ENCODE peak calls at places on chromosomes 16 and 17, in five cellular contexts. One of them, this sample, is unnamed.

GRCh38 chr16:58258326-58258725 is 36.5 kb downstream of the PRSS54 start:
- DNase-seq in GM12878: no peak
- DNase-seq in heart left ventricle: no peak
- DNase-seq in adrenal gland: no peak
- DNase-seq in tibial nerve: no peak
- DNase-seq in this sample: no peak

GRCh38 chr16:5633845-5634440 is 536.3 kb upstream of the EEF2KMT start:
- DNase-seq in GM12878: no peak
- DNase-seq in heart left ventricle: no peak
- DNase-seq in adrenal gland: no peak
- DNase-seq in tibial nerve: no peak
- DNase-seq in this sample: no peak

GRCh38 chr17:34235389-34236028 is 19.6 kb upstream of the CCL2 start:
- DNase-seq in GM12878: no peak
- DNase-seq in heart left ventricle: peak; percentile 88
- DNase-seq in adrenal gland: peak; percentile 92
- DNase-seq in tibial nerve: peak; percentile 61
- DNase-seq in this sample: peak; percentile 87

GRCh38 chr17:61406871-61407210 is 7.2 kb downstream of the TBX2 start:
- DNase-seq in GM12878: no peak
- DNase-seq in heart left ventricle: no peak
- DNase-seq in adrenal gland: no peak
- DNase-seq in tibial nerve: no peak
- DNase-seq in this sample: no peak

GRCh38 chr17:76119409-76120371 is 16.1 kb upstream of the EXOC7 start:
- DNase-seq in GM12878: no peak
- DNase-seq in heart left ventricle: no peak
- DNase-seq in adrenal gland: no peak
- DNase-seq in tibial nerve: no peak
- DNase-seq in this sample: no peak

GRCh38 chr17:7307686-7308624 is 527 bp downstream of the EIF5A start:
- DNase-seq in GM12878: no peak
- DNase-seq in heart left ventricle: peak; percentile 68
- DNase-seq in adrenal gland: peak; percentile 76
- DNase-seq in tibial nerve: no peak
- DNase-seq in this sample: peak; percentile 47

GRCh38 chr17:79965806-79966205 is 69.9 kb downstream of the TBC1D16 start:
- DNase-seq in GM12878: no peak
- DNase-seq in heart left ventricle: no peak
- DNase-seq in adrenal gland: peak; percentile 40
- DNase-seq in tibial nerve: no peak
- DNase-seq in this sample: peak; percentile 66

GRCh38 chr16:22941970-22942501 is 128.1 kb downstream of the HS3ST2 start:
- DNase-seq in GM12878: no peak
- DNase-seq in heart left ventricle: no peak
- DNase-seq in adrenal gland: no peak
- DNase-seq in tibial nerve: no peak
- DNase-seq in this sample: no peak

GRCh38 chr16:69741951-69742904 is 12.5 kb downstream of the NOB1 start:
- DNase-seq in GM12878: no peak
- DNase-seq in heart left ventricle: peak; percentile 84
- DNase-seq in adrenal gland: peak; percentile 95
- DNase-seq in tibial nerve: peak; percentile 86
- DNase-seq in this sample: peak; percentile 73

GRCh38 chr17:59346341-59346740 is 14.9 kb downstream of the YPEL2 start:
- DNase-seq in GM12878: no peak
- DNase-seq in heart left ventricle: no peak
- DNase-seq in adrenal gland: no peak
- DNase-seq in tibial nerve: no peak
- DNase-seq in this sample: no peak

GRCh38 chr16:30010817-30011504 is at the start of gene DOC2A:
- DNase-seq in GM12878: no peak
- DNase-seq in heart left ventricle: no peak
- DNase-seq in adrenal gland: no peak
- DNase-seq in tibial nerve: no peak
- DNase-seq in this sample: no peak

GRCh38 chr17:45768000-45768399 is 16.1 kb upstream of the CRHR1 start:
- DNase-seq in GM12878: no peak
- DNase-seq in heart left ventricle: no peak
- DNase-seq in adrenal gland: no peak
- DNase-seq in tibial nerve: no peak
- DNase-seq in this sample: no peak

GRCh38 chr17:50113624-50114320 is 16.2 kb downstream of the SAMD14 start:
- DNase-seq in GM12878: no peak
- DNase-seq in heart left ventricle: no peak
- DNase-seq in adrenal gland: no peak
- DNase-seq in tibial nerve: no peak
- DNase-seq in this sample: no peak

GRCh38 chr16:11236441-11236840 is 19.6 kb downstream of the SOCS1 start:
- DNase-seq in GM12878: no peak
- DNase-seq in heart left ventricle: no peak
- DNase-seq in adrenal gland: no peak
- DNase-seq in tibial nerve: no peak
- DNase-seq in this sample: no peak

GRCh38 chr17:15398291-15398690 is 56.9 kb upstream of the TEKT3 start:
- DNase-seq in GM12878: no peak
- DNase-seq in heart left ventricle: no peak
- DNase-seq in adrenal gland: peak; percentile 81
- DNase-seq in tibial nerve: no peak
- DNase-seq in this sample: no peak

GRCh38 chr17:7839890-7840260 is 5.9 kb downstream of the KDM6B start:
- DNase-seq in GM12878: no peak
- DNase-seq in heart left ventricle: no peak
- DNase-seq in adrenal gland: no peak
- DNase-seq in tibial nerve: no peak
- DNase-seq in this sample: no peak

GRCh38 chr16:47460301-47460754 is 535 bp downstream of the ITFG1 start:
- DNase-seq in GM12878: no peak
- DNase-seq in heart left ventricle: no peak
- DNase-seq in adrenal gland: no peak
- DNase-seq in tibial nerve: no peak
- DNase-seq in this sample: peak; percentile 6

GRCh38 chr16:26413780-26414179 is 652.9 kb upstream of the C16orf82 start:
- DNase-seq in GM12878: no peak
- DNase-seq in heart left ventricle: no peak
- DNase-seq in adrenal gland: no peak
- DNase-seq in tibial nerve: no peak
- DNase-seq in this sample: no peak

GRCh38 chr16:77897038-77897437 is 108.7 kb downstream of the VAT1L start:
- DNase-seq in GM12878: no peak
- DNase-seq in heart left ventricle: no peak
- DNase-seq in adrenal gland: no peak
- DNase-seq in tibial nerve: no peak
- DNase-seq in this sample: no peak

DNA sequence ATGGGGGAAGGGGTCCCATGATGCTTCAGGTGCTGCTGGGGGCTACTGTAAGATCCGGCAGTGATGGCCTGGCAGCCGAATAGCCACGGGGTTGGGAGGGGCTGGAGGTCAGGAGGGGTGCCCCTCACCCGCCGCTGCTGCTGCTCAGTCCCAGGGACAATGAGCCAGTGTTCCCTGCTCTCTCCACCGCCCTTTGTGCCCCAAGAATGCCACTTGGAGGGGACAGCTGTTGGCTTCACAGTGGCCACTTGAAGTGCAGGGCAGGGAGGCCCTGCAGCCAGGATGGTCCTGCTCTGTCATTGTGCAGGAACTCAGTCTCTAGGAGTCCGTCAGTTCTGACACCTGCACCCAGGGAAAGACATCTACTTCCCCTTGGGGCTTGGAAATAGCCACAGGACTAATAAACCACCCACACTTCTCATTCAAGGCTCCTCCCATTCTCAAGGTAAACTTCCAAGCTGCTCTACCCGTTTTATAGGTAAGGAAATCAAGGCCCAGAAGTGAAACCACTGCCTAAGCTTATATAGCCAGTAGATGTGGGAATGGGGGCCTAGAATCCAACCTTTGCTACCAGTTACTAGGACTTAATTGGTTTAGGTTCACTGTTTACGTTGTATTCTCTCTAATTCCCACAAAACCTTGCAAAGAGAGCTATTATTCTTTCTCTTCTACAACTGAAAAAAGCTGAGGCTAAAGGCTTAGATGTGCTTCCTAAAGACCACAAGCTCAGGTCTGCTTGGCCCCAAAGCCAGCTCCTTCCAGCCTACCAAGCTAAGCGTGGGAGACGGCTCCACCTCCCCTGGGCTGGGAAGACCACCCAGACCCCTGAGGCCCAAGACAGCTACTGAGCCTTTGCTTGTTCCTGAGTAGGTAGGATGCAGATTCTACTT is 6.2 kb upstream of the CPSF4L start:
- DNase-seq in GM12878: no peak
- DNase-seq in heart left ventricle: no peak
- DNase-seq in adrenal gland: no peak
- DNase-seq in tibial nerve: no peak
- DNase-seq in this sample: no peak
- H3K27ac ChIP-seq in GM12878: no peak overlapping the region
- H3K27ac ChIP-seq in heart left ventricle: no peak overlapping the region
- H3K27ac ChIP-seq in adrenal gland: no peak overlapping the region
- H3K27ac ChIP-seq in tibial nerve: peak overlapping the region; percentile 75
- H3K27ac ChIP-seq in this sample: peak overlapping the region; percentile 80

GRCh38 chr16:75103994-75104393 is 12.6 kb downstream of the LDHD start:
- DNase-seq in GM12878: no peak
- DNase-seq in heart left ventricle: no peak
- DNase-seq in adrenal gland: no peak
- DNase-seq in tibial nerve: no peak
- DNase-seq in this sample: no peak
- H3K4me1 ChIP-seq in GM12878: peaks cover 16% of the 10 kb centered on the region
- H3K4me1 ChIP-seq in heart left ventricle: peaks cover 63% of the 10 kb centered on the region
- H3K4me1 ChIP-seq in adrenal gland: peaks cover 56% of the 10 kb centered on the region
- H3K4me1 ChIP-seq in tibial nerve: peaks cover 16% of the 10 kb centered on the region
- H3K4me1 ChIP-seq in this sample: peaks cover 9% of the 10 kb centered on the region

DNA sequence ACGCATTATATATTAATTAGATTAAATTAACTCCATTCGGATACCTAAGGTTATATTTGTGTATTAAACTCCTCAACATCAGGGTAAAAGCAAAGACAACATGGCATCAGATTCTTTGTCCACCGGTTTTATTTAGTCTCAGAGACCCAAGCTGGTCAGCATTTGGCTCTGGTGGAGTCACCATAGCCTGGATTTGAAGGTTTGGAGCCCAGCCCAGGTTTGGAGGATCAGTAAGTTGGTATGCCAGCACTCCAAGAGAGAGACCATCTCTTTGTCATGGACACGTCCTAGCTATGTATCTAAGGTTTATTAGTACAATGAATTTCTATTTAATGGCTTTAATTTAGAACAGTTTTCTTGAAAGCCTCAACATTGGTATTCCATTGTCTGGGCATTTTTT is 328.4 kb upstream of the RBFOX1 start:
- DNase-seq in GM12878: no peak
- DNase-seq in heart left ventricle: no peak
- DNase-seq in adrenal gland: no peak
- DNase-seq in tibial nerve: no peak
- DNase-seq in this sample: no peak
- TF ChIP-seq POLR2A in GM12878: no peak
- TF ChIP-seq POLR2A in heart left ventricle: no peak
- TF ChIP-seq POLR2A in adrenal gland: no peak
- TF ChIP-seq POLR2A in tibial nerve: no peak
- TF ChIP-seq POLR2A in this sample: no peak

GRCh38 chr16:53712065-53712464 is 8.1 kb downstream of the FTO start:
- DNase-seq in GM12878: no peak
- DNase-seq in heart left ventricle: no peak
- DNase-seq in adrenal gland: no peak
- DNase-seq in tibial nerve: no peak
- DNase-seq in this sample: no peak
- H3K27ac ChIP-seq in GM12878: no peak overlapping the region
- H3K27ac ChIP-seq in heart left ventricle: peak overlapping the region; percentile 29
- H3K27ac ChIP-seq in adrenal gland: no peak overlapping the region
- H3K27ac ChIP-seq in tibial nerve: no peak overlapping the region
- H3K27ac ChIP-seq in this sample: no peak overlapping the region

GRCh38 chr17:42520540-42520951 is 15.5 kb upstream of the NAGLU start:
- DNase-seq in GM12878: no peak
- DNase-seq in heart left ventricle: no peak
- DNase-seq in adrenal gland: no peak
- DNase-seq in tibial nerve: no peak
- DNase-seq in this sample: peak; percentile 36

GRCh38 chr17:42518755-42519545 is 17.1 kb upstream of the NAGLU start:
- DNase-seq in GM12878: no peak
- DNase-seq in heart left ventricle: peak; percentile 73
- DNase-seq in adrenal gland: peak; percentile 77
- DNase-seq in tibial nerve: no peak
- DNase-seq in this sample: peak; percentile 35

GRCh38 chr17:42517516-42517915 is 18.5 kb upstream of the NAGLU start:
- DNase-seq in GM12878: no peak
- DNase-seq in heart left ventricle: peak; percentile 89
- DNase-seq in adrenal gland: peak; percentile 96
- DNase-seq in tibial nerve: peak; percentile 90
- DNase-seq in this sample: peak; percentile 73

GRCh38 chr17:42519546-42520444 is 16.2 kb upstream of the NAGLU start:
- DNase-seq in GM12878: no peak
- DNase-seq in heart left ventricle: peak; percentile 94
- DNase-seq in adrenal gland: peak; percentile 97
- DNase-seq in tibial nerve: peak; percentile 96
- DNase-seq in this sample: peak; percentile 81

DNA sequence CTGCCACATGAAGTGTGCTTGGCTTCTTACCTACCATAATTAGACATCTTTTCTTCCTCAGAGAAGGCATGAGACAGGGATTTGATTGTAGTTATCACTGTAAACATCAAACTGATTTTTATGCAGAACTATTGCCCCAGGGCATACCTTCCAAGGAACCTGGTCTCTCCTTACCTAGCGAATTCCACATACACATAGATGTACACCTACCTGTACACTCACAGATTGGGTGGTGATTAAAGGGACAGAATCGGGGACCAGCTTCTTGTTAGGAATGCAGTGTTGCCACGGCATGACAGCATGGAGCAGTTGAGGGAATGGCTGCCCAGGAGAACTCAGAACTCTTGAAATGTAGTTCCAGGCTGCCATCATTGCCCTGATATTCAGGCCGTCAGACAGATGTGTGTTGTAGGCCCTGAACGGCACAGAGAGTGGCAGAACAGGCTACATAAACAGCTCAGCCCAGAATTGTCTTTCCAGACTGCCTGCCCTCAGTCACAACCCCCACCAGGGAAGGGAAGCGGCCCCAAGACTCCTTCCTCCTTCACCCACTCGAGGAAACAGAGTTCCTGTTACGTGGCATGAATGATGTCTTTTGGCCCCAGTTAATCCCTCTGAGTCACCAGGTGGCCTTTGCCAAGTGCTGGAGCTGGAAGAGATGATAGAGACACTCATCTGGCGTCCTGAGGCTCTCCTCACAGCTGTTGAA is 17.8 kb upstream of the NAGLU start:
- DNase-seq in GM12878: no peak
- DNase-seq in heart left ventricle: peak; percentile 82
- DNase-seq in adrenal gland: peak; percentile 96
- DNase-seq in tibial nerve: peak; percentile 69
- DNase-seq in this sample: peak; percentile 78
- H3K4me1 ChIP-seq in GM12878: no peaks in the 10 kb centered on the region
- H3K4me1 ChIP-seq in heart left ventricle: peaks cover 85% of the 10 kb centered on the region
- H3K4me1 ChIP-seq in adrenal gland: peaks cover 69% of the 10 kb centered on the region
- H3K4me1 ChIP-seq in tibial nerve: peaks cover 68% of the 10 kb centered on the region
- H3K4me1 ChIP-seq in this sample: peaks cover 40% of the 10 kb centered on the region

GRCh38 chr17:19867654-19868395 is at the start of gene ULK2:
- DNase-seq in GM12878: no peak
- DNase-seq in heart left ventricle: peak; percentile 76
- DNase-seq in adrenal gland: peak; percentile 71
- DNase-seq in tibial nerve: no peak
- DNase-seq in this sample: peak; percentile 51
- TF ChIP-seq POLR2A in GM12878: peak; percentile 56
- TF ChIP-seq POLR2A in heart left ventricle: peak; percentile 57
- TF ChIP-seq POLR2A in adrenal gland: peak; percentile 87
- TF ChIP-seq POLR2A in tibial nerve: peak; percentile 85
- TF ChIP-seq POLR2A in this sample: peak; percentile 33